ENCODE peak calls at places on chromosomes 12 and 14, in six cellular contexts. O is HFF-Myc, P is NCI-H187, F is cardiac fibroblast, E is amygdala, N is SK-N-SH. B is an unnamed sample.

GRCh38 chr12:68267892-68268396 is 14.5 kb upstream of the IL22 start:
- DNase-seq in O (no peak), P (no peak), F (peak; percentile 88), E (no peak), N (no peak), B (no peak)

GRCh38 chr14:69587389-69587788 is 12.7 kb upstream of the CCDC177 start:
- DNase-seq in O (no peak), P (no peak), F (no peak), E (no peak), N (no peak), B (no peak)

GRCh38 chr12:38056701-38057689 is 259.6 kb upstream of the ALG10B start:
- DNase-seq in O (no peak), P (no peak), F (no peak), E (no peak), N (no peak), B (no peak)

GRCh38 chr12:49548822-49549648 is 10.2 kb downstream of the KCNH3 start:
- DNase-seq in O (no peak), P (no peak), F (peak; percentile 21), E (no peak), N (peak; percentile 38), B (peak; percentile 24)

GRCh38 chr12:10170199-10170598 is 1.7 kb downstream of the OLR1 start:
- DNase-seq in O (no peak), P (no peak), F (no peak), E (no peak), N (no peak), B (no peak)

GRCh38 chr12:130776857-130777339 is 60.8 kb upstream of the RIMBP2 start:
- DNase-seq in O (no peak), P (no peak), F (no peak), E (no peak), N (no peak), B (no peak)

GRCh38 chr12:77560714-77561113 is 270.0 kb upstream of the NAV3 start:
- DNase-seq in O (no peak), P (no peak), F (no peak), E (no peak), N (no peak), B (no peak)

GRCh38 chr14:71651228-71651627 is 281.0 kb upstream of the RGS6 start:
- DNase-seq in O (peak; percentile 83), P (no peak), F (peak; percentile 95), E (no peak), N (no peak), B (no peak)

GRCh38 chr12:116642683-116643082 is 83.5 kb downstream of the MAP1LC3B2 start:
- DNase-seq in O (no peak), P (no peak), F (no peak), E (no peak), N (no peak), B (no peak)

GRCh38 chr12:12338528-12339168 is 11.4 kb downstream of the MANSC1 start:
- DNase-seq in O (no peak), P (no peak), F (peak; percentile 71), E (no peak), N (no peak), B (no peak)

GRCh38 chr12:82655751-82656150 is 31.0 kb upstream of the TMTC2 start:
- DNase-seq in O (no peak), P (no peak), F (no peak), E (no peak), N (no peak), B (no peak)

GRCh38 chr12:99960312-99960711 is 24.4 kb downstream of the ANKS1B start:
- DNase-seq in O (no peak), P (no peak), F (peak; percentile 24), E (no peak), N (peak; percentile 16), B (no peak)

GRCh38 chr14:105589161-105589925 is 63.0 kb downstream of the TMEM121 start:
- DNase-seq in O (no peak), P (no peak), F (no peak), E (no peak), N (no peak), B (no peak)

GRCh38 chr12:108131657-108132126 is 2.6 kb downstream of the WSCD2 start:
- DNase-seq in O (no peak), P (no peak), F (no peak), E (no peak), N (no peak), B (no peak)

GRCh38 chr14:90517431-90517841 is 120.6 kb downstream of the CALM1 start:
- DNase-seq in O (no peak), P (no peak), F (no peak), E (no peak), N (no peak), B (no peak)

GRCh38 chr12:6020930-6021329 is 75.9 kb upstream of the ANO2 start:
- DNase-seq in O (no peak), P (no peak), F (no peak), E (no peak), N (no peak), B (no peak)

GRCh38 chr14:55356913-55357312 is 54.7 kb downstream of the ATG14 start:
- DNase-seq in O (no peak), P (no peak), F (no peak), E (no peak), N (no peak), B (no peak)

GRCh38 chr12:71356569-71356968 is 83.0 kb upstream of the LGR5 start:
- DNase-seq in O (no peak), P (no peak), F (no peak), E (no peak), N (no peak), B (no peak)